ENCODE peak calls at places on chromosomes 7 and 10, in seven cellular contexts. One of them, this sample, is unnamed.

GRCh38 chr7:101018271-101019167 is 1.4 kb upstream of the MUC17 start:
- DNase-seq in SHP77 treated with DMSO at 0.1 percent for 48 hours: no peak
- DNase-seq in caudate nucleus: no peak
- DNase-seq in T follicular helper cell: no peak
- DNase-seq in AG09309: no peak
- DNase-seq in OCI-LY7: no peak
- DNase-seq in activated gamma-delta T cell treated with anti-CD3 and anti-CD28 coated beads, Interleukin-2, amount 50 U/mL, for 16 hours: no peak
- DNase-seq in this sample: no peak

GRCh38 chr7:18206331-18206730 is 178.7 kb upstream of the PRPS1L1 start:
- DNase-seq in OCI-LY7: no peak
- DNase-seq in activated gamma-delta T cell treated with anti-CD3 and anti-CD28 coated beads, Interleukin-2, amount 50 U/mL, for 16 hours: no peak
- DNase-seq in T follicular helper cell: no peak
- DNase-seq in AG09309: no peak
- DNase-seq in SHP77 treated with DMSO at 0.1 percent for 48 hours: no peak
- DNase-seq in caudate nucleus: no peak
- DNase-seq in this sample: peak

GRCh38 chr10:35268323-35268722 is 68.0 kb upstream of the CCNY start:
- DNase-seq in OCI-LY7: no peak
- DNase-seq in T follicular helper cell: no peak
- DNase-seq in SHP77 treated with DMSO at 0.1 percent for 48 hours: no peak
- DNase-seq in AG09309: no peak
- DNase-seq in activated gamma-delta T cell treated with anti-CD3 and anti-CD28 coated beads, Interleukin-2, amount 50 U/mL, for 16 hours: no peak
- DNase-seq in caudate nucleus: no peak
- DNase-seq in this sample: no peak

GRCh38 chr10:23405540-23405939 is 33.3 kb upstream of the OTUD1 start:
- DNase-seq in caudate nucleus: no peak
- DNase-seq in activated gamma-delta T cell treated with anti-CD3 and anti-CD28 coated beads, Interleukin-2, amount 50 U/mL, for 16 hours: no peak
- DNase-seq in AG09309: no peak
- DNase-seq in SHP77 treated with DMSO at 0.1 percent for 48 hours: no peak
- DNase-seq in T follicular helper cell: no peak
- DNase-seq in OCI-LY7: no peak
- DNase-seq in this sample: no peak

GRCh38 chr7:29102554-29103151 is 43.7 kb downstream of the CPVL start:
- DNase-seq in OCI-LY7: peak
- DNase-seq in caudate nucleus: no peak
- DNase-seq in AG09309: peak
- DNase-seq in activated gamma-delta T cell treated with anti-CD3 and anti-CD28 coated beads, Interleukin-2, amount 50 U/mL, for 16 hours: peak
- DNase-seq in T follicular helper cell: no peak
- DNase-seq in SHP77 treated with DMSO at 0.1 percent for 48 hours: peak
- DNase-seq in this sample: peak

GRCh38 chr10:49614242-49615198 is 683 bp downstream of the CHAT start:
- DNase-seq in OCI-LY7: no peak
- DNase-seq in AG09309: no peak
- DNase-seq in T follicular helper cell: no peak
- DNase-seq in activated gamma-delta T cell treated with anti-CD3 and anti-CD28 coated beads, Interleukin-2, amount 50 U/mL, for 16 hours: no peak
- DNase-seq in SHP77 treated with DMSO at 0.1 percent for 48 hours: no peak
- DNase-seq in caudate nucleus: no peak
- DNase-seq in this sample: no peak

GRCh38 chr10:60950312-60950711 is 6.3 kb upstream of the RHOBTB1 start:
- DNase-seq in AG09309: no peak
- DNase-seq in OCI-LY7: no peak
- DNase-seq in caudate nucleus: no peak
- DNase-seq in SHP77 treated with DMSO at 0.1 percent for 48 hours: no peak
- DNase-seq in activated gamma-delta T cell treated with anti-CD3 and anti-CD28 coated beads, Interleukin-2, amount 50 U/mL, for 16 hours: no peak
- DNase-seq in T follicular helper cell: no peak
- DNase-seq in this sample: no peak

GRCh38 chr10:120689766-120690539 is 161.2 kb upstream of the WDR11 start:
- DNase-seq in activated gamma-delta T cell treated with anti-CD3 and anti-CD28 coated beads, Interleukin-2, amount 50 U/mL, for 16 hours: no peak
- DNase-seq in T follicular helper cell: no peak
- DNase-seq in OCI-LY7: no peak
- DNase-seq in SHP77 treated with DMSO at 0.1 percent for 48 hours: no peak
- DNase-seq in caudate nucleus: no peak
- DNase-seq in AG09309: no peak
- DNase-seq in this sample: no peak